ENCODE peak calls at places on chromosomes 11 and 22, in six cellular contexts. One of them, this sample, is unnamed.
A peak's percentile ranks its signal among the peaks of the same experiment; 100 is the strongest.

GRCh38 chr11:18731949-18732821 is 6.2 kb upstream of the IGSF22 start:
- DNase-seq in kidney: no peak
- DNase-seq in astrocyte: peak; percentile 12
- DNase-seq in A549: peak; percentile 43
- DNase-seq in IMR-90: peak; percentile 38
- DNase-seq in GM23248: peak; percentile 41
- DNase-seq in this sample: peak; percentile 58

GRCh38 chr11:10394229-10395100 is 60.6 kb upstream of the AMPD3 start:
- DNase-seq in IMR-90: peak; percentile 90
- DNase-seq in GM23248: peak; percentile 82
- DNase-seq in A549: peak; percentile 94
- DNase-seq in kidney: no peak
- DNase-seq in astrocyte: peak; percentile 77
- DNase-seq in this sample: no peak

GRCh38 chr11:63945482-63946163 is 6.8 kb downstream of the NAA40 start:
- DNase-seq in astrocyte: peak; percentile 42
- DNase-seq in IMR-90: peak; percentile 68
- DNase-seq in A549: peak; percentile 75
- DNase-seq in GM23248: peak; percentile 91
- DNase-seq in kidney: peak; percentile 82
- DNase-seq in this sample: peak; percentile 71

GRCh38 chr11:2521081-2521480 is 76.3 kb downstream of the KCNQ1 start:
- DNase-seq in kidney: peak; percentile 56
- DNase-seq in GM23248: no peak
- DNase-seq in IMR-90: no peak
- DNase-seq in A549: no peak
- DNase-seq in astrocyte: no peak
- DNase-seq in this sample: no peak

GRCh38 chr11:109000531-109000930 is 335.7 kb downstream of the DDX10 start:
- DNase-seq in A549: no peak
- DNase-seq in GM23248: no peak
- DNase-seq in IMR-90: no peak
- DNase-seq in astrocyte: no peak
- DNase-seq in kidney: no peak
- DNase-seq in this sample: no peak

GRCh38 chr11:11605821-11606450 is 15.9 kb downstream of the GALNT18 start:
- DNase-seq in A549: no peak
- DNase-seq in IMR-90: no peak
- DNase-seq in GM23248: no peak
- DNase-seq in kidney: no peak
- DNase-seq in astrocyte: no peak
- DNase-seq in this sample: no peak

GRCh38 chr11:97570636-97571035 is 1180.8 kb downstream of the JRKL start:
- DNase-seq in kidney: no peak
- DNase-seq in IMR-90: no peak
- DNase-seq in astrocyte: no peak
- DNase-seq in A549: no peak
- DNase-seq in GM23248: no peak
- DNase-seq in this sample: no peak

GRCh38 chr22:30435674-30436126 is 10.1 kb downstream of the MTFP1 start:
- DNase-seq in IMR-90: no peak
- DNase-seq in astrocyte: no peak
- DNase-seq in A549: no peak
- DNase-seq in GM23248: no peak
- DNase-seq in kidney: peak; percentile 87
- DNase-seq in this sample: peak; percentile 99

GRCh38 chr11:1825039-1825740 is 9.6 kb upstream of the SYT8 start:
- DNase-seq in A549: peak; percentile 70
- DNase-seq in astrocyte: no peak
- DNase-seq in kidney: peak; percentile 80
- DNase-seq in IMR-90: no peak
- DNase-seq in GM23248: no peak
- DNase-seq in this sample: no peak

GRCh38 chr11:44709966-44710365 is 16.8 kb upstream of the TSPAN18 start:
- DNase-seq in GM23248: peak; percentile 58
- DNase-seq in A549: no peak
- DNase-seq in kidney: peak; percentile 38
- DNase-seq in astrocyte: peak; percentile 36
- DNase-seq in IMR-90: peak; percentile 27
- DNase-seq in this sample: no peak

GRCh38 chr11:95501761-95502266 is 270.8 kb upstream of the SESN3 start:
- DNase-seq in kidney: no peak
- DNase-seq in IMR-90: no peak
- DNase-seq in GM23248: peak; percentile 43
- DNase-seq in A549: no peak
- DNase-seq in astrocyte: no peak
- DNase-seq in this sample: no peak
- H3K27ac ChIP-seq in kidney: no peak overlapping the region
- H3K27ac ChIP-seq in IMR-90: no peak overlapping the region
- H3K27ac ChIP-seq in GM23248: no peak overlapping the region
- H3K27ac ChIP-seq in A549: no peak overlapping the region
- H3K27ac ChIP-seq in astrocyte: no peak overlapping the region
- H3K27ac ChIP-seq in this sample: no peak overlapping the region

GRCh38 chr11:27392278-27392677 is 29.3 kb upstream of the CCDC34 start:
- DNase-seq in GM23248: no peak
- DNase-seq in IMR-90: no peak
- DNase-seq in kidney: no peak
- DNase-seq in A549: no peak
- DNase-seq in astrocyte: no peak
- DNase-seq in this sample: no peak
- H3K4me1 ChIP-seq in GM23248: peaks cover 74% of the 10 kb centered on the region
- H3K4me1 ChIP-seq in IMR-90: peaks cover 19% of the 10 kb centered on the region
- H3K4me1 ChIP-seq in kidney: peaks cover 63% of the 10 kb centered on the region
- H3K4me1 ChIP-seq in A549: peaks cover 93% of the 10 kb centered on the region
- H3K4me1 ChIP-seq in astrocyte: peaks cover 66% of the 10 kb centered on the region
- H3K4me1 ChIP-seq in this sample: no peaks in the 10 kb centered on the region

GRCh38 chr11:132866783-132867545 is 665.3 kb downstream of the OPCML start:
- DNase-seq in IMR-90: peak; percentile 37
- DNase-seq in A549: no peak
- DNase-seq in astrocyte: peak; percentile 86
- DNase-seq in kidney: no peak
- DNase-seq in GM23248: peak; percentile 65
- DNase-seq in this sample: no peak
- H3K27ac ChIP-seq in IMR-90: no peak overlapping the region
- H3K27ac ChIP-seq in A549: no peak overlapping the region
- H3K27ac ChIP-seq in astrocyte: peak overlapping the region; percentile 40
- H3K27ac ChIP-seq in kidney: no peak overlapping the region
- H3K27ac ChIP-seq in GM23248: no peak overlapping the region
- H3K27ac ChIP-seq in this sample: no peak overlapping the region

GRCh38 chr22:20054485-20054884 is 25.6 kb upstream of the DGCR8 start:
- DNase-seq in astrocyte: no peak
- DNase-seq in kidney: no peak
- DNase-seq in GM23248: no peak
- DNase-seq in IMR-90: no peak
- DNase-seq in A549: no peak
- DNase-seq in this sample: no peak
- H3K4me1 ChIP-seq in astrocyte: no peaks in the 10 kb centered on the region
- H3K4me1 ChIP-seq in kidney: no peaks in the 10 kb centered on the region
- H3K4me1 ChIP-seq in GM23248: no peaks in the 10 kb centered on the region
- H3K4me1 ChIP-seq in IMR-90: no peaks in the 10 kb centered on the region
- H3K4me1 ChIP-seq in A549: no peaks in the 10 kb centered on the region
- H3K4me1 ChIP-seq in this sample: no peaks in the 10 kb centered on the region

This sample was measured in CD8-positive, alpha-beta T cell.